ENCODE peak calls at places on chromosomes 5 and 9, in five cellular contexts. One of them, this sample, is unnamed.
A peak's percentile ranks its signal among the peaks of the same experiment; 100 is the strongest.

GRCh38 chr9:120730661-120731514 is 16.6 kb upstream of the MEGF9 start:
- DNase-seq in AG04450: peak; percentile 91
- DNase-seq in fibroblast of mammary gland: peak; percentile 86
- DNase-seq in stomach: peak; percentile 84
- DNase-seq in coronary artery: peak; percentile 78
- DNase-seq in this sample: no peak

GRCh38 chr5:41270423-41271251 is 57.3 kb upstream of the C6 start:
- DNase-seq in stomach: peak; percentile 30
- DNase-seq in fibroblast of mammary gland: peak; percentile 81
- DNase-seq in AG04450: peak; percentile 53
- DNase-seq in coronary artery: no peak
- DNase-seq in this sample: peak; percentile 51

GRCh38 chr5:42656661-42657035 is 100.0 kb upstream of the CCDC152 start:
- DNase-seq in coronary artery: no peak
- DNase-seq in stomach: no peak
- DNase-seq in AG04450: no peak
- DNase-seq in fibroblast of mammary gland: peak; percentile 21
- DNase-seq in this sample: no peak

GRCh38 chr5:17302138-17302537 is 84.7 kb downstream of the BASP1 start:
- DNase-seq in coronary artery: no peak
- DNase-seq in fibroblast of mammary gland: no peak
- DNase-seq in stomach: no peak
- DNase-seq in AG04450: no peak
- DNase-seq in this sample: no peak

GRCh38 chr9:131323629-131324028 is 34.1 kb downstream of the PLPP7 start:
- DNase-seq in fibroblast of mammary gland: no peak
- DNase-seq in coronary artery: no peak
- DNase-seq in AG04450: no peak
- DNase-seq in stomach: no peak
- DNase-seq in this sample: no peak

GRCh38 chr5:141547488-141547887 is 58.6 kb downstream of the PCDHGC5 start:
- DNase-seq in coronary artery: no peak
- DNase-seq in AG04450: no peak
- DNase-seq in fibroblast of mammary gland: peak; percentile 59
- DNase-seq in stomach: no peak
- DNase-seq in this sample: no peak

GRCh38 chr9:71363286-71363961 is 242.0 kb upstream of the TRPM3 start:
- DNase-seq in coronary artery: no peak
- DNase-seq in AG04450: no peak
- DNase-seq in stomach: no peak
- DNase-seq in fibroblast of mammary gland: peak; percentile 37
- DNase-seq in this sample: no peak

GRCh38 chr9:16828335-16829281 is 41.9 kb downstream of the BNC2 start:
- DNase-seq in stomach: no peak
- DNase-seq in coronary artery: no peak
- DNase-seq in fibroblast of mammary gland: peak; percentile 85
- DNase-seq in AG04450: no peak
- DNase-seq in this sample: peak; percentile 21

GRCh38 chr5:96175090-96175489 is 213.4 kb upstream of the ELL2 start:
- DNase-seq in stomach: no peak
- DNase-seq in fibroblast of mammary gland: peak; percentile 42
- DNase-seq in coronary artery: no peak
- DNase-seq in AG04450: no peak
- DNase-seq in this sample: no peak

GRCh38 chr5:9829621-9830020 is 199.5 kb upstream of the TAS2R1 start:
- DNase-seq in fibroblast of mammary gland: no peak
- DNase-seq in stomach: no peak
- DNase-seq in AG04450: no peak
- DNase-seq in coronary artery: no peak
- DNase-seq in this sample: no peak

GRCh38 chr9:79687131-79687447 is 115.3 kb downstream of the TLE4 start:
- DNase-seq in stomach: no peak
- DNase-seq in AG04450: no peak
- DNase-seq in coronary artery: no peak
- DNase-seq in fibroblast of mammary gland: peak; percentile 23
- DNase-seq in this sample: no peak

GRCh38 chr5:88854769-88855168 is 28.2 kb downstream of the MEF2C start:
- DNase-seq in fibroblast of mammary gland: no peak
- DNase-seq in stomach: no peak
- DNase-seq in AG04450: no peak
- DNase-seq in coronary artery: no peak
- DNase-seq in this sample: no peak

GRCh38 chr5:125100342-125100741 is 353.9 kb upstream of the ZNF608 start:
- DNase-seq in coronary artery: no peak
- DNase-seq in stomach: no peak
- DNase-seq in fibroblast of mammary gland: no peak
- DNase-seq in AG04450: no peak
- DNase-seq in this sample: no peak

GRCh38 chr5:103624035-103624461 is 61.5 kb upstream of the NUDT12 start:
- DNase-seq in AG04450: peak; percentile 55
- DNase-seq in coronary artery: no peak
- DNase-seq in fibroblast of mammary gland: peak; percentile 93
- DNase-seq in stomach: no peak
- DNase-seq in this sample: no peak

GRCh38 chr5:175872287-175873089 is 1.1 kb downstream of the CPLX2 start:
- DNase-seq in fibroblast of mammary gland: no peak
- DNase-seq in coronary artery: no peak
- DNase-seq in AG04450: no peak
- DNase-seq in stomach: no peak
- DNase-seq in this sample: no peak

GRCh38 chr9:5553211-5553610 is 42.9 kb downstream of the PDCD1LG2 start:
- DNase-seq in AG04450: peak; percentile 53
- DNase-seq in coronary artery: no peak
- DNase-seq in stomach: no peak
- DNase-seq in fibroblast of mammary gland: peak; percentile 62
- DNase-seq in this sample: no peak

GRCh38 chr9:35907732-35908483 is 1.4 kb upstream of the SPAAR start:
- DNase-seq in fibroblast of mammary gland: peak; percentile 99
- DNase-seq in coronary artery: peak; percentile 90
- DNase-seq in AG04450: no peak
- DNase-seq in stomach: peak; percentile 47
- DNase-seq in this sample: peak; percentile 83

GRCh38 chr9:113817171-113817570 is 58.9 kb upstream of the ZNF618 start:
- DNase-seq in stomach: no peak
- DNase-seq in coronary artery: no peak
- DNase-seq in fibroblast of mammary gland: no peak
- DNase-seq in AG04450: no peak
- DNase-seq in this sample: no peak

GRCh38 chr5:144698454-144698853 is 527.8 kb downstream of the KCTD16 start:
- DNase-seq in AG04450: no peak
- DNase-seq in stomach: no peak
- DNase-seq in coronary artery: no peak
- DNase-seq in fibroblast of mammary gland: peak; percentile 3
- DNase-seq in this sample: no peak

GRCh38 chr5:92401492-92401891 is 1018.4 kb upstream of the ARRDC3 start:
- DNase-seq in fibroblast of mammary gland: peak; percentile 45
- DNase-seq in stomach: no peak
- DNase-seq in AG04450: no peak
- DNase-seq in coronary artery: no peak
- DNase-seq in this sample: no peak

GRCh38 chr5:150609843-150610584 is 30.4 kb upstream of the SYNPO start:
- DNase-seq in AG04450: no peak
- DNase-seq in stomach: peak; percentile 49
- DNase-seq in fibroblast of mammary gland: no peak
- DNase-seq in coronary artery: peak; percentile 93
- DNase-seq in this sample: peak; percentile 63

GRCh38 chr5:173056783-173057061 is 570 bp downstream of the CREBRF start:
- DNase-seq in fibroblast of mammary gland: no peak
- DNase-seq in AG04450: no peak
- DNase-seq in coronary artery: no peak
- DNase-seq in stomach: no peak
- DNase-seq in this sample: no peak

GRCh38 chr5:61637566-61637965 is 305.5 kb downstream of the ZSWIM6 start:
- DNase-seq in AG04450: no peak
- DNase-seq in coronary artery: no peak
- DNase-seq in fibroblast of mammary gland: no peak
- DNase-seq in stomach: no peak
- DNase-seq in this sample: no peak
- TF ChIP-seq CTCF in AG04450: no peak
- TF ChIP-seq CTCF in coronary artery: no peak
- TF ChIP-seq CTCF in fibroblast of mammary gland: no peak
- TF ChIP-seq CTCF in stomach: no peak
- TF ChIP-seq CTCF in this sample: no peak

DNA sequence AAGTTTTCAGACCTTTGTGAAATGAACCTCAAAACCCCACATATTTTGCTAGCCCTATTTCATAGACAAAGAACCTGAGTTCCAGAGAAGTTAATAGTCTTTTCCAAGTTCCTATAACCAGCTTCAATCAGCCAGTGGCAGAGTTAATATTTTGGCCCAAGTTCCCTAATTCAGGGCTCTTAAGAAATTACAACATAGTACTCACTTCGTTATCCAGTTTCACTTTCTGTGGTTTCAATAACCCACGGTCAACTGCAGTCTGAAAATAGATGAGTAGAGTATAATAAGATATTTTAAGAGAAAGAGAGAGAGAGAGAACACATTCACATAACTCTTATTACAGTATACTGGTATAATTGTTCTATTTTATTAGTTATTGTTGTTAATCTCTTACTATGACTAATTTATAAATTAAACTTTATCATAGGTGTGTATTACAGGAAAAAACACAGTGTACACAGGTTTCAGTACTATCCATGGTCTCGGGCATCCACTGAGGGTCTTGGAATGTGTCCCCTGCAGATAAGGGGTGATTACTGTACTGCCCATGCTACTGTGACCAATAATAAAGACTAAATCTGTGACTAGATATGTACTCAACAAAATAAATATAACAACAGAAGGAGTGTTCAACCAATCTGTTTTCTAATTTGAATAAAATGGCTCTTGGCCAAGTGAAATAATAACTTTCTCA is 9.3 kb upstream of the MYOT start:
- DNase-seq in fibroblast of mammary gland: peak; percentile 49
- DNase-seq in stomach: no peak
- DNase-seq in coronary artery: no peak
- DNase-seq in AG04450: no peak
- DNase-seq in this sample: no peak
- H3K4me3 ChIP-seq in fibroblast of mammary gland: no peak overlapping the region
- H3K4me3 ChIP-seq in stomach: peak overlapping the region; percentile 19
- H3K4me3 ChIP-seq in coronary artery: peak overlapping the region; percentile 51
- H3K4me3 ChIP-seq in AG04450: no peak overlapping the region
- H3K4me3 ChIP-seq in this sample: no peak overlapping the region

DNA sequence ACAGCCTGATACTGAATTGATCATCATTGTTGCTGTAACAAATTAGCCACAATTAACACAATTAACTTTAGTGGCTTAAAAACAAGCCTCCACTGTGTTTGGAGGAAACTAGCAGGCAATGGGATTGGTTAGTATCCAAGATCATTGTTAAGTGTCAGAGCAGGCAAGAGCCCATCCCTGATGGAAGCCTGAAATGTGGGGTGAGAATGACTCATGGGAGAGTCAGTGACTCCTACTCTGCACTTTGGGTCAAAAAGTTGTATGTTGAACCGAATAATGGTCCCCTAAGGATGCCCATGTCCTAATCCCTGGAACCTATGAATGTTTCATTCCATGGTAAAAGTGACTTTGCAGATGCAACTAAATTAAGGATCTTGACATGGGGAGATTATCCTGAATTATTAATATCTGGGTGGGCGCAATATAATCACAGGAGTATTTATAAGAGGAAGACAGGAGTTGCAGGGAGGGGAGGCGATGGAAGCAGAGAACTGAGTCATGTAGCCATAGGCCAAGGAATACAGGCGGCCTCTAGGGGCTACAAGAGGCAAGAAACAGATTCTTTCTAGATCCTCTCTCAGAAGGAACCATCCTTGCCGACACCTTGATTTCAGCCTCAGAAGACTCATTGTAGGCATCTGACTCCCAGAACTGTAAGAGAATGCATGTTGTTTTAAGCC is 28.8 kb downstream of the ALG2 start:
- DNase-seq in fibroblast of mammary gland: peak; percentile 84
- DNase-seq in coronary artery: no peak
- DNase-seq in AG04450: no peak
- DNase-seq in stomach: no peak
- DNase-seq in this sample: no peak
- TF ChIP-seq CTCF in fibroblast of mammary gland: peak; percentile 52
- TF ChIP-seq CTCF in coronary artery: no peak
- TF ChIP-seq CTCF in AG04450: peak; percentile 41
- TF ChIP-seq CTCF in stomach: no peak
- TF ChIP-seq CTCF in this sample: no peak

GRCh38 chr5:73499756-73500155 is 1.5 kb downstream of the BTF3 start:
- DNase-seq in stomach: no peak
- DNase-seq in coronary artery: no peak
- DNase-seq in AG04450: no peak
- DNase-seq in fibroblast of mammary gland: no peak
- DNase-seq in this sample: no peak
- H3K4me3 ChIP-seq in stomach: peak overlapping the region; percentile 94
- H3K4me3 ChIP-seq in coronary artery: peak overlapping the region; percentile 95
- H3K4me3 ChIP-seq in AG04450: peak overlapping the region; percentile 86
- H3K4me3 ChIP-seq in fibroblast of mammary gland: peak overlapping the region; percentile 88
- H3K4me3 ChIP-seq in this sample: peak overlapping the region; percentile 87

GRCh38 chr9:136927343-136928261 is 16.9 kb downstream of the FBXW5 start:
- DNase-seq in fibroblast of mammary gland: peak; percentile 45
- DNase-seq in stomach: no peak
- DNase-seq in AG04450: no peak
- DNase-seq in coronary artery: no peak
- DNase-seq in this sample: no peak

GRCh38 chr9:136926749-136927148 is 17.8 kb downstream of the FBXW5 start:
- DNase-seq in AG04450: no peak
- DNase-seq in stomach: no peak
- DNase-seq in coronary artery: no peak
- DNase-seq in fibroblast of mammary gland: no peak
- DNase-seq in this sample: no peak

GRCh38 chr9:136923881-136924280 is 20.7 kb downstream of the FBXW5 start:
- DNase-seq in fibroblast of mammary gland: no peak
- DNase-seq in stomach: no peak
- DNase-seq in coronary artery: no peak
- DNase-seq in AG04450: no peak
- DNase-seq in this sample: no peak

GRCh38 chr9:136925414-136926153 is 19.0 kb downstream of the FBXW5 start:
- DNase-seq in coronary artery: no peak
- DNase-seq in AG04450: no peak
- DNase-seq in fibroblast of mammary gland: no peak
- DNase-seq in stomach: no peak
- DNase-seq in this sample: no peak

GRCh38 chr9:136926154-136926704 is 18.3 kb downstream of the FBXW5 start:
- DNase-seq in coronary artery: no peak
- DNase-seq in stomach: no peak
- DNase-seq in fibroblast of mammary gland: no peak
- DNase-seq in AG04450: no peak
- DNase-seq in this sample: no peak
- TF ChIP-seq CTCF in coronary artery: no peak
- TF ChIP-seq CTCF in stomach: no peak
- TF ChIP-seq CTCF in fibroblast of mammary gland: peak; percentile 11
- TF ChIP-seq CTCF in AG04450: no peak
- TF ChIP-seq CTCF in this sample: no peak